ENCODE peak calls at places on chromosomes 4 and X, in seven cellular contexts. One of them, this sample, is unnamed. For H3K36me3, the result is how much of the 10 kb centered on the place peaks cover.

GRCh38 chr4:44425614-44426208 is 22.9 kb downstream of the KCTD8 start:
- DNase-seq in keratinocyte: no peak
- DNase-seq in fibroblast of lung: peak
- DNase-seq in A673: peak
- DNase-seq in ovary: no peak
- DNase-seq in tibial artery: no peak
- DNase-seq in aorta: no peak
- DNase-seq in this sample: peak

GRCh38 chrX:84046403-84046984 is 141.5 kb downstream of the RPS6KA6 start:
- DNase-seq in A673: peak
- DNase-seq in fibroblast of lung: peak
- DNase-seq in ovary: no peak
- DNase-seq in keratinocyte: peak
- DNase-seq in tibial artery: no peak
- DNase-seq in aorta: no peak
- DNase-seq in this sample: peak

GRCh38 chr4:165464813-165465381 is 86.1 kb downstream of the CPE start:
- DNase-seq in A673: peak
- DNase-seq in ovary: no peak
- DNase-seq in tibial artery: no peak
- DNase-seq in aorta: no peak
- DNase-seq in fibroblast of lung: peak
- DNase-seq in keratinocyte: no peak
- DNase-seq in this sample: no peak

GRCh38 chr4:137896221-137896737 is 345.9 kb downstream of the SLC7A11 start:
- DNase-seq in ovary: no peak
- DNase-seq in fibroblast of lung: peak
- DNase-seq in A673: no peak
- DNase-seq in aorta: no peak
- DNase-seq in tibial artery: no peak
- DNase-seq in keratinocyte: no peak
- DNase-seq in this sample: no peak

GRCh38 chr4:155597281-155597680 is 69.4 kb upstream of the GUCY1A1 start:
- DNase-seq in tibial artery: no peak
- DNase-seq in A673: no peak
- DNase-seq in ovary: no peak
- DNase-seq in fibroblast of lung: no peak
- DNase-seq in aorta: no peak
- DNase-seq in keratinocyte: no peak
- DNase-seq in this sample: no peak

GRCh38 chr4:176198316-176198903 is 3.0 kb upstream of the SPATA4 start:
- DNase-seq in fibroblast of lung: no peak
- DNase-seq in aorta: no peak
- DNase-seq in A673: no peak
- DNase-seq in tibial artery: no peak
- DNase-seq in keratinocyte: no peak
- DNase-seq in ovary: no peak
- DNase-seq in this sample: no peak

GRCh38 chrX:26822448-26822847 is 606.5 kb downstream of the MAGEB5 start:
- DNase-seq in tibial artery: no peak
- DNase-seq in keratinocyte: no peak
- DNase-seq in aorta: no peak
- DNase-seq in A673: no peak
- DNase-seq in fibroblast of lung: no peak
- DNase-seq in ovary: no peak
- DNase-seq in this sample: no peak

GRCh38 chr4:110119880-110120279 is 78.5 kb downstream of the ELOVL6 start:
- DNase-seq in keratinocyte: no peak
- DNase-seq in A673: no peak
- DNase-seq in tibial artery: no peak
- DNase-seq in fibroblast of lung: peak
- DNase-seq in ovary: no peak
- DNase-seq in aorta: no peak
- DNase-seq in this sample: no peak

GRCh38 chr4:109879636-109880314 is 31.9 kb downstream of the LRIT3 start:
- DNase-seq in keratinocyte: no peak
- DNase-seq in aorta: no peak
- DNase-seq in tibial artery: no peak
- DNase-seq in fibroblast of lung: no peak
- DNase-seq in ovary: no peak
- DNase-seq in A673: no peak
- DNase-seq in this sample: no peak

GRCh38 chrX:283115-283845 is 2.1 kb downstream of the PLCXD1 start:
- DNase-seq in A673: peak
- DNase-seq in ovary: peak
- DNase-seq in aorta: peak
- DNase-seq in tibial artery: peak
- DNase-seq in keratinocyte: no peak
- DNase-seq in fibroblast of lung: peak
- DNase-seq in this sample: peak

GRCh38 chr4:128819082-128819742 is 9.7 kb downstream of the JADE1 start:
- DNase-seq in fibroblast of lung: peak
- DNase-seq in aorta: no peak
- DNase-seq in keratinocyte: no peak
- DNase-seq in A673: no peak
- DNase-seq in tibial artery: no peak
- DNase-seq in ovary: no peak
- DNase-seq in this sample: peak

GRCh38 chr4:112517067-112517588 is 1.1 kb upstream of the NEUROG2 start:
- DNase-seq in fibroblast of lung: no peak
- DNase-seq in A673: no peak
- DNase-seq in keratinocyte: no peak
- DNase-seq in ovary: no peak
- DNase-seq in tibial artery: no peak
- DNase-seq in aorta: no peak
- DNase-seq in this sample: no peak

GRCh38 chr4:82458729-82459128 is 28.3 kb downstream of the ENOPH1 start:
- DNase-seq in aorta: no peak
- DNase-seq in A673: no peak
- DNase-seq in fibroblast of lung: no peak
- DNase-seq in keratinocyte: no peak
- DNase-seq in tibial artery: no peak
- DNase-seq in ovary: no peak
- DNase-seq in this sample: no peak
- H3K36me3 ChIP-seq in aorta: under half
- H3K36me3 ChIP-seq in A673: under half
- H3K36me3 ChIP-seq in fibroblast of lung: under half
- H3K36me3 ChIP-seq in keratinocyte: under half
- H3K36me3 ChIP-seq in tibial artery: under half
- H3K36me3 ChIP-seq in ovary: under half
- H3K36me3 ChIP-seq in this sample: half or more

DNA sequence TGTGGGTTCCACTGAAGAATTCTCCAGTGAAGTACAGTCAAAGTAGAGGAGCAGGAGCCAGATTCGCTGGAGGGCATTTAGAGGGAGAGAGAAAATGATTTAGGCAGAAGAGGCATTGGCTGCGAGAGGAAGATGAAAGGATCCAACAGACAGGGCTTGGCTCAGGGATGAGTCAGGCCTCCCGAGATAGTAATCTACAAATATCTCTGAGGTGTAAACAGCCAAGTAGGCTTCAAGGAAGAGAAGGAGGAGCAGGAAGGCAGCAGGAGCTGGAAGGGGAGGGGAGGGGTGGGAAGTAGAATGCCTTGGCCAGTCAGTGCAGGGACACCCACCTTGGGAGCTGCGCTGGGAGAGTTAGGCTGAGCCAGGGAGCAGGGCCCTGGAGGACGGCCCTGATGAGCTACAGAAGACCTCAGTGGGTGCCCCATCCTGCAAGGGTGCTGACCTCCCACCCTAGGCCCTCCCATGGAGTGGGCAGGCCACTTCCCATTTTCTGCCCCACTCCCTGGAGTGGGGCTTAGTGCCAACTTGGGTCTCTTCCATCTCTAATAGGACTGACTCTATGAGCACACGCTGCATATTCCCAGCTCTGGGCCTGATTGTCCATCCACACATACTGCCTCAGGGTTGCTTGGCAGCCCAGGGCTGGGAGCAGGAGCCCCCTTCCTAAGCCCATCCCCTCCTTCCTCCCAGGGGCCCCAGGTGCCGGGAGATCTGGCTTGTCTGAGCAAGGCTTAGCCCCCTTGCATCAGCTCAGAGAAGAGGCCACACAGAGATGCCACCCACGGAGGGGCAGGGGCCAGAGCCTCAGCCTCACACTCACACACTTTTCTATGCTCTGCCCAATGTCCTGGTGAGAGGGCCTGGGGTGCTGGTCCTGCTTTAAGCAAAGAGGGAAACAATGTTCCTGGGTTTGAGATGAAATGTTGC is 55.3 kb downstream of the PJA1 start:
- DNase-seq in fibroblast of lung: peak
- DNase-seq in A673: peak
- DNase-seq in tibial artery: no peak
- DNase-seq in aorta: no peak
- DNase-seq in ovary: no peak
- DNase-seq in keratinocyte: peak
- DNase-seq in this sample: no peak
- H3K27ac ChIP-seq in fibroblast of lung: no peak
- H3K27ac ChIP-seq in A673: no peak
- H3K27ac ChIP-seq in tibial artery: no peak
- H3K27ac ChIP-seq in aorta: no peak
- H3K27ac ChIP-seq in ovary: no peak
- H3K27ac ChIP-seq in keratinocyte: peak
- H3K27ac ChIP-seq in this sample: no peak

DNA sequence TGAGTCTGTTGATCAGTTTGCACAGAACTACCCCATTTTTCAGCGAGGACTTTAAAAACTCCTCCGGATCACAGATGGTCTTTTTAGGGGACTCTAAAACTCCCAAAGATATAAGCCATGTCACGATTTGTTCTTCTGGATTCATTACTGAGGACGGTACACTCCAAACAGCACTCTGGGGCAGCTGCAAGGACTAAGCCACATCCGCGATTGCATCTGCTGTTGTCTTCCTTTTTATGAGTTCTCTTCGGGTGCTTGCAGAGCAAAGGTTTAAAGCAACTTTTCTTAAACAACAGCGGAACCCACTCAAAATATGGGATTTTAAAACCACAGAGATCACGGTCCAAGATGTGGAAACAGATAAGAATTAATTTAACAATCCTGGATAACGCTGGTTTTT is at the start of gene ARHGEF6:
- DNase-seq in keratinocyte: no peak
- DNase-seq in fibroblast of lung: no peak
- DNase-seq in A673: no peak
- DNase-seq in ovary: no peak
- DNase-seq in aorta: no peak
- DNase-seq in tibial artery: no peak
- DNase-seq in this sample: no peak
- H3K4me3 ChIP-seq in keratinocyte: no peak
- H3K4me3 ChIP-seq in fibroblast of lung: peak
- H3K4me3 ChIP-seq in A673: no peak
- H3K4me3 ChIP-seq in ovary: peak
- H3K4me3 ChIP-seq in aorta: peak
- H3K4me3 ChIP-seq in tibial artery: peak
- H3K4me3 ChIP-seq in this sample: no peak

DNA sequence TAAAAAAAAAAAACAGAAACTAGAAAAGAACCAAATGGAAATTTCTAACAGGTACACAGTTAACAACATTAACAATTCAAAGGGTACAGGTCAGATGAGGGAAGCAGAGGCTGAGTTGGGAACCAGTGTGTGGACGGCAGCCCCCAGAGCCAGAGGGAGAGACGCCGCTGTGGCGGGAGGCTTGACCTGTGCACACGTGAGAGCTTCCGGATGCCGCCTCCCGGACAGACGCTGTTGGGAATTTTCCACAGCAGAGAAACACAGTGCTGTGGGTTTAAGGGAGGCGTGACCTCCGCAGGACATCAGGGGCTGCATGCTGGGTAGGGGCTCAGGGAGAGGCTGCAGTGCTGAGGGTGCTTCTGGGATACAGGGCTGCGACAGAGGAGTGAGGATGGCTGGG is 22.2 kb downstream of the TACC3 start:
- DNase-seq in tibial artery: no peak
- DNase-seq in keratinocyte: no peak
- DNase-seq in fibroblast of lung: no peak
- DNase-seq in aorta: no peak
- DNase-seq in A673: no peak
- DNase-seq in ovary: no peak
- DNase-seq in this sample: no peak
- H3K36me3 ChIP-seq in tibial artery: under half
- H3K36me3 ChIP-seq in keratinocyte: under half
- H3K36me3 ChIP-seq in fibroblast of lung: under half
- H3K36me3 ChIP-seq in aorta: under half
- H3K36me3 ChIP-seq in A673: half or more
- H3K36me3 ChIP-seq in ovary: under half
- H3K36me3 ChIP-seq in this sample: half or more

GRCh38 chrX:19689170-19689814 is 174.0 kb upstream of the MAP3K15 start:
- DNase-seq in ovary: no peak
- DNase-seq in aorta: no peak
- DNase-seq in tibial artery: no peak
- DNase-seq in fibroblast of lung: no peak
- DNase-seq in keratinocyte: no peak
- DNase-seq in A673: no peak
- DNase-seq in this sample: no peak
- H3K27ac ChIP-seq in ovary: no peak
- H3K27ac ChIP-seq in aorta: no peak
- H3K27ac ChIP-seq in tibial artery: no peak
- H3K27ac ChIP-seq in fibroblast of lung: no peak
- H3K27ac ChIP-seq in keratinocyte: no peak
- H3K27ac ChIP-seq in A673: no peak
- H3K27ac ChIP-seq in this sample: no peak

GRCh38 chrX:81202413-81202794 is 502 bp downstream of the SH3BGRL start:
- DNase-seq in fibroblast of lung: peak
- DNase-seq in keratinocyte: no peak
- DNase-seq in ovary: no peak
- DNase-seq in tibial artery: no peak
- DNase-seq in A673: no peak
- DNase-seq in aorta: no peak
- DNase-seq in this sample: no peak

GRCh38 chrX:81201692-81202412 is at the start of the genes HMGN5 and SH3BGRL:
- DNase-seq in fibroblast of lung: peak
- DNase-seq in ovary: peak
- DNase-seq in aorta: peak
- DNase-seq in tibial artery: peak
- DNase-seq in keratinocyte: peak
- DNase-seq in A673: peak
- DNase-seq in this sample: peak

GRCh38 chrX:81206471-81206870 is 4.6 kb downstream of the SH3BGRL start:
- DNase-seq in A673: no peak
- DNase-seq in aorta: no peak
- DNase-seq in fibroblast of lung: no peak
- DNase-seq in ovary: no peak
- DNase-seq in keratinocyte: no peak
- DNase-seq in tibial artery: no peak
- DNase-seq in this sample: no peak

DNA sequence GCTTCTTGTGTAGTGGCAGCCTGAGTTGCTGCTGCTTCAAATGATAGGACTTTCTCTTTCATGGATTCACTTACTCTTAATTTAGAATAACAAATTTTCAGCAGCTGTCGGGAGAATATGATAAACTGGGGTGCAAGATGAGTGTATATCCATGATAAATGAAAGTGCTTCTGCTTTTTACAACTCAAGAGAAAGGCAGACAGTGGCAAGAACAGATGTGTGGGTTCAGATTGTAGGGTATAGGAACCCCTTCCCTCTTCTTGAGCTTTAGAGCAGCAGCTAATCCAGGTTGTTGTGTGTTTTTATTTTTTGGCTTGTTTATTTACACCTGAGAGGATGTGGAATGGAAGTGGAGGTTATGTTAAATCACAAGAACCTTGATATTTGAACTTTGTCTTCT is 1.1 kb downstream of the SH3BGRL start:
- DNase-seq in A673: no peak
- DNase-seq in tibial artery: no peak
- DNase-seq in keratinocyte: no peak
- DNase-seq in fibroblast of lung: no peak
- DNase-seq in aorta: no peak
- DNase-seq in ovary: no peak
- DNase-seq in this sample: no peak
- H3K4me3 ChIP-seq in A673: peak
- H3K4me3 ChIP-seq in tibial artery: peak
- H3K4me3 ChIP-seq in keratinocyte: peak
- H3K4me3 ChIP-seq in fibroblast of lung: peak
- H3K4me3 ChIP-seq in aorta: peak
- H3K4me3 ChIP-seq in ovary: peak
- H3K4me3 ChIP-seq in this sample: no peak